ENCODE peak calls at places on chromosomes 7 and 10, in eight cellular contexts. Z, P, J, M, U, V, O and C are unnamed samples.

GRCh38 chr10:76035010-76035727 is 603.7 kb downstream of the LRMDA start:
- DNase-seq in Z (no peak), P (no peak), U (no peak), J (no peak), O (no peak), M (no peak), V (no peak), C (no peak)

GRCh38 chr10:103480521-103480920 is 1.5 kb upstream of the CALHM3 start:
- DNase-seq in U (no peak), V (no peak), J (peak), P (no peak), O (no peak), Z (no peak), M (peak), C (no peak)

GRCh38 chr7:75623390-75624133 is 115.2 kb downstream of the HIP1 start:
- DNase-seq in P (no peak), J (peak), Z (no peak), M (peak), O (peak), V (peak), U (no peak), C (no peak)

GRCh38 chr10:260819-261429 is 125.7 kb downstream of the ZMYND11 start:
- DNase-seq in J (no peak), V (no peak), O (no peak), M (no peak), P (peak), Z (no peak), U (peak), C (no peak)

GRCh38 chr7:105776986-105777910 is 99.2 kb downstream of the ATXN7L1 start:
- DNase-seq in P (no peak), V (peak), U (no peak), O (no peak), M (no peak), Z (no peak), J (peak), C (no peak)

GRCh38 chr7:88629559-88629958 is 129.9 kb upstream of the ZNF804B start:
- DNase-seq in Z (no peak), O (no peak), V (no peak), J (no peak), M (no peak), P (no peak), U (no peak), C (no peak)

GRCh38 chr10:133366130-133366478 is 7.0 kb downstream of the ECHS1 start:
- DNase-seq in U (no peak), J (no peak), Z (no peak), V (no peak), M (no peak), O (no peak), P (no peak), C (no peak)

GRCh38 chr10:110074986-110075664 is 67.3 kb downstream of the ADD3 start:
- DNase-seq in J (peak), M (peak), Z (no peak), P (peak), O (no peak), V (no peak), U (peak), C (no peak)

GRCh38 chr10:15461353-15462108 is 90.4 kb upstream of the FAM171A1 start:
- DNase-seq in U (no peak), Z (no peak), O (peak), V (no peak), M (peak), P (no peak), J (peak), C (no peak)

GRCh38 chr7:116398672-116399071 is 100.9 kb upstream of the CAV2 start:
- DNase-seq in P (no peak), O (no peak), V (no peak), Z (no peak), M (no peak), U (no peak), J (no peak), C (no peak)

GRCh38 chr7:47988496-47989386 is 9.3 kb upstream of the HUS1 start:
- DNase-seq in U (peak), V (no peak), O (no peak), Z (no peak), J (no peak), P (peak), M (no peak), C (no peak)

GRCh38 chr10:44520651-44521050 is 135.8 kb upstream of the CXCL12 start:
- DNase-seq in P (no peak), U (no peak), Z (no peak), O (no peak), M (no peak), V (no peak), J (peak), C (no peak)

GRCh38 chr7:151626422-151627115 is 106.9 kb upstream of the RHEB start:
- DNase-seq in V (no peak), U (peak), O (no peak), P (peak), J (peak), Z (peak), M (peak), C (no peak)

GRCh38 chr7:23239709-23240108 is 6.9 kb upstream of the GPNMB start:
- DNase-seq in M (no peak), O (no peak), J (no peak), U (no peak), Z (no peak), P (no peak), V (no peak), C (no peak)

GRCh38 chr7:40138973-40139372 is 4.2 kb downstream of the SUGCT start:
- DNase-seq in Z (no peak), P (no peak), J (no peak), O (no peak), U (no peak), M (no peak), V (no peak), C (no peak)

GRCh38 chr7:100079024-100079560 is 2.4 kb downstream of the ZNF3 start:
- DNase-seq in U (no peak), J (no peak), V (no peak), M (no peak), P (no peak), Z (no peak), O (no peak), C (no peak)

GRCh38 chr10:80599424-80599847 is 61.7 kb downstream of the SH2D4B start:
- DNase-seq in P (peak), U (peak), M (peak), Z (no peak), V (peak), J (peak), O (no peak), C (peak)

GRCh38 chr7:44221231-44221791 is 20.5 kb downstream of the YKT6 start:
- DNase-seq in J (peak), O (peak), U (no peak), Z (no peak), M (peak), V (no peak), P (no peak), C (no peak)

GRCh38 chr7:134789967-134790685 is 10.7 kb downstream of the CALD1 start:
- DNase-seq in Z (no peak), O (no peak), J (peak), P (no peak), V (no peak), U (no peak), M (peak), C (no peak)

GRCh38 chr7:4787947-4788626 is 12.7 kb downstream of the AP5Z1 start:
- DNase-seq in U (no peak), O (no peak), M (no peak), P (no peak), J (no peak), Z (no peak), V (no peak), C (no peak)

GRCh38 chr7:130921391-130922180 is 187.6 kb upstream of the KLF14 start:
- DNase-seq in J (peak), P (no peak), M (peak), O (peak), U (no peak), V (peak), Z (no peak), C (peak)

GRCh38 chr7:148609045-148609725 is 18.6 kb downstream of the C7orf33 start:
- DNase-seq in P (no peak), U (no peak), J (no peak), V (peak), Z (no peak), M (peak), O (no peak), C (no peak)

GRCh38 chr7:99308461-99309074 is 17.1 kb upstream of the ARPC1A start:
- DNase-seq in V (no peak), O (no peak), M (no peak), U (no peak), J (peak), P (no peak), Z (no peak), C (no peak)

GRCh38 chr10:27558612-27559020 is 54.5 kb downstream of the RAB18 start:
- DNase-seq in M (peak), P (peak), Z (no peak), J (peak), V (peak), U (peak), O (peak), C (peak)

GRCh38 chr10:26739087-26739631 is 41.7 kb downstream of the PDSS1 start:
- DNase-seq in O (no peak), M (no peak), V (no peak), U (no peak), P (peak), J (no peak), Z (no peak), C (no peak)

GRCh38 chr7:15399446-15399845 is 162.4 kb downstream of the AGMO start:
- DNase-seq in M (peak), U (no peak), P (no peak), Z (no peak), V (no peak), O (no peak), J (peak), C (no peak)

GRCh38 chr7:155824195-155824915 is 12.1 kb upstream of the SHH start:
- DNase-seq in P (no peak), U (no peak), J (no peak), O (no peak), Z (no peak), M (peak), V (peak), C (no peak)

GRCh38 chr10:12819071-12819470 is 182.4 kb downstream of the CCDC3 start:
- DNase-seq in J (no peak), V (no peak), Z (no peak), P (no peak), U (no peak), O (no peak), M (no peak), C (no peak)

GRCh38 chr7:65449505-65449852 is 75.8 kb downstream of the ZNF92 start:
- DNase-seq in J (peak), V (no peak), M (no peak), Z (no peak), O (no peak), U (no peak), P (no peak), C (no peak)